ENCODE peak calls at places on chromosomes 2 and 18, in four cellular contexts. W, H, M and U are unnamed samples.

GRCh38 chr2:207475546-207475945 is 54.2 kb upstream of the CREB1 start:
- DNase-seq in H (no peak), M (no peak), W (no peak), U (no peak)

GRCh38 chr2:223759569-223760430 is 77.6 kb downstream of the AP1S3 start:
- DNase-seq in W (no peak), M (peak; percentile 24), H (no peak), U (no peak)

GRCh38 chr2:172552547-172553291 is 3.2 kb upstream of the PDK1 start:
- DNase-seq in H (no peak), M (no peak), W (no peak), U (no peak)

GRCh38 chr2:157466764-157467163 is 22.9 kb upstream of the CYTIP start:
- DNase-seq in W (no peak), M (no peak), H (no peak), U (no peak)

GRCh38 chr2:55888941-55889340 is 34.6 kb downstream of the EFEMP1 start:
- DNase-seq in M (no peak), W (no peak), H (no peak), U (no peak)

GRCh38 chr2:181036848-181037603 is 56.6 kb downstream of the UBE2E3 start:
- DNase-seq in W (no peak), H (no peak), M (no peak), U (no peak)

GRCh38 chr2:30410217-30410616 is 36.8 kb upstream of the LCLAT1 start:
- DNase-seq in W (peak; percentile 14), H (no peak), M (no peak), U (no peak)

GRCh38 chr2:96159084-96159830 is 14.0 kb upstream of the DUSP2 start:
- DNase-seq in M (peak; percentile 20), H (peak; percentile 76), W (no peak), U (no peak)

GRCh38 chr2:71473346-71474035 is 20.1 kb downstream of the DYSF start:
- DNase-seq in H (peak; percentile 45), M (no peak), W (no peak), U (no peak)

GRCh38 chr2:43462866-43463641 is 132.8 kb downstream of the THADA start:
- DNase-seq in W (no peak), M (peak; percentile 37), H (no peak), U (no peak)

GRCh38 chr2:96233880-96234316 is 25.3 kb upstream of the STARD7 start:
- DNase-seq in W (peak; percentile 6), H (no peak), M (no peak), U (no peak)

GRCh38 chr2:98882971-98883779 is 52.9 kb downstream of the CRACDL start:
- DNase-seq in W (no peak), H (peak; percentile 16), M (no peak), U (no peak)

GRCh38 chr2:96580771-96581170 is 44.2 kb downstream of the ARID5A start:
- DNase-seq in H (no peak), M (peak; percentile 57), W (no peak), U (no peak)

GRCh38 chr2:1756456-1756855 is 12.1 kb upstream of the PXDN start:
- DNase-seq in M (no peak), H (peak; percentile 58), W (no peak), U (no peak)

GRCh38 chr18:48924621-48925601 is 25.9 kb downstream of the SMAD7 start:
- DNase-seq in M (no peak), W (no peak), H (no peak), U (no peak)

GRCh38 chr2:854460-854859 is 96.2 kb upstream of the SNTG2 start:
- DNase-seq in H (no peak), M (peak; percentile 66), W (peak; percentile 76), U (peak; percentile 85)

GRCh38 chr18:45435810-45436209 is 179.5 kb upstream of the SLC14A2 start:
- DNase-seq in W (no peak), M (no peak), H (no peak), U (no peak)

GRCh38 chr2:232276739-232277313 is 101.7 kb upstream of the ALPP start:
- DNase-seq in M (no peak), W (no peak), H (no peak), U (no peak)

GRCh38 chr2:178359192-178359912 is 91.6 kb downstream of the PRKRA start:
- DNase-seq in H (no peak), W (no peak), M (no peak), U (no peak)

GRCh38 chr2:214628091-214628490 is 181.4 kb downstream of the BARD1 start:
- DNase-seq in W (no peak), M (no peak), H (no peak), U (no peak)

GRCh38 chr2:135142323-135142722 is 90.2 kb downstream of the RAB3GAP1 start:
- DNase-seq in W (no peak), H (no peak), M (no peak), U (no peak)

GRCh38 chr2:160380613-160381012 is 113.0 kb downstream of the RBMS1 start:
- DNase-seq in M (no peak), W (no peak), H (no peak), U (no peak)
- H3K4me3 ChIP-seq in M (no peak overlapping the region), W (no peak overlapping the region), H (no peak overlapping the region), U (no peak overlapping the region)

GRCh38 chr2:199581935-199582336 is 124.2 kb upstream of the SATB2 start:
- DNase-seq in M (no peak), W (no peak), H (no peak), U (no peak)
- H3K4me3 ChIP-seq in M (no peak overlapping the region), W (no peak overlapping the region), H (no peak overlapping the region), U (no peak overlapping the region)

DNA sequence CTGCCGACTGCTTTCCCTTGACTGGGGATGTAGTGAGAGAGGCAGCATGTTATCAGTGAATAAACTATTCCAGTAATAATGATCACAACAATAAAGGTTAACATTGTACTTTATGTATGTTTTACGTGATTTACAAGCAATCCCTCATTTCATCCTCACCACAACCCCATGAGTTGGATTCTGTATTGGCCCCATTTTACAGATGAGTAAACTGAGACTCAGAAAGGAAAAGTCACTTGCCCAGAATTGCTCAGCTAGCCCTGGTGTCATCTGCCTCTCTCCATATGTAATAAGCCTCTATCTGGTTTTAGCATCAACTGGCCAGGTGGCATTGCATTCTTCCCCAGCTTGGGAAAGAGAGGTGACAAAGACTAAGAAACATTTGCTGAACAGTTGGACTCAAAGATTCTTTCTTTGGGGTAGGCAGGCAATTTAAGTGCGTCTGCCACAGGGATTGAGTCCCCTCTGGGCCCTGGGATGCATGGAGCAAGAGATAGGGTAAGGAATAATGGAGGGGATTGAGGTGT is 2.2 kb downstream of the CXCR2 start:
- DNase-seq in M (no peak), W (no peak), H (no peak), U (no peak)
- H3K4me3 ChIP-seq in M (no peak overlapping the region), W (no peak overlapping the region), H (peak overlapping the region; percentile 23), U (no peak overlapping the region)

GRCh38 chr2:3399403-3399802 is 19.9 kb downstream of the TRAPPC12 start:
- DNase-seq in H (no peak), W (no peak), M (no peak), U (no peak)
- H3K4me3 ChIP-seq in H (no peak overlapping the region), W (no peak overlapping the region), M (no peak overlapping the region), U (no peak overlapping the region)

DNA sequence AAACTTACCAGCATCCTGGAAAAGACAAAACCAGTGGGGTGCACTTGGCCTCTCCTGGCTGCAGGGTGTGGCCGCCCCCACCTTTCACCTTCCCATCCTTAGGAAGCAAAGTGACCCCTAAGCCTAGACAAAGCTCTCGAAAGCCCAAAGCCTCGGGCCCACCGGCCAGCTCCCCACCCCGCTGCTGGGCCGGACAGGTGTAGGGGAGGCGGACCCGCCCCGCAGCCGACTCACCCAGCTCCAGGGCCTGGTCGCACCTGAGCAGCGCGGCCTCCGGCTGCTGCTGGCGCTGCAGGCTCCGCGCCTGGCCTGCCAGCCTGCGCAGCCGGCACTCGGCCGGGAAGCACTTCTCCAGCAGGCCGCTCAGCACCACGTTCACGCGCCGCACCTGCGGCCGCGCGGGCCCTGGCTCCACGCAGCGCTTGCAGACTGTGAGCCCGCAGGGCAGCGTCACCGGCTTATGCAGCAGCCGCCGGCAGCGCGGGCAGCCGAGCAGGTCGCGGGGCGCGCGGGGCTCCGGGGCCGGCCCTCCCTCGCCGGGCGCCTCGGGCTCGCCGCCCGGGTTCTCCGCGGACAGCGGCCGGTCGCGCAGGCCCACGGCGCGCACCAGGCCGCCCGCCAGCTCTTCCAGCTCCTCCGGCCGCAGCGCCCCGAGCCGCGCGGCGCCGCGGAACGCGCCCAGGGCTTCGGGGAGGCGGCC is 970 bp downstream of the LONRF2 start:
- DNase-seq in M (peak; percentile 74), H (peak; percentile 71), W (peak; percentile 7), U (no peak)
- H3K4me3 ChIP-seq in M (peak overlapping the region; percentile 39), H (peak overlapping the region; percentile 32), W (peak overlapping the region; percentile 9), U (no peak overlapping the region)

GRCh38 chr2:234679766-234680687 is 183.1 kb upstream of the ARL4C start:
- DNase-seq in H (no peak), W (no peak), M (peak; percentile 59), U (peak; percentile 34)

GRCh38 chr2:234678721-234679120 is 181.8 kb upstream of the ARL4C start:
- DNase-seq in H (no peak), W (no peak), M (no peak), U (no peak)

GRCh38 chr2:234680688-234681050 is 183.8 kb upstream of the ARL4C start:
- DNase-seq in M (no peak), H (no peak), W (no peak), U (no peak)

GRCh38 chr2:234677758-234678538 is 181.1 kb upstream of the ARL4C start:
- DNase-seq in W (no peak), H (no peak), M (no peak), U (no peak)

GRCh38 chr2:234679151-234679765 is 182.4 kb upstream of the ARL4C start:
- DNase-seq in H (no peak), W (no peak), M (no peak), U (no peak)
- H3K4me3 ChIP-seq in H (no peak overlapping the region), W (no peak overlapping the region), M (no peak overlapping the region), U (no peak overlapping the region)